ENCODE peak calls at places on chromosomes 16 and 17, in five cellular contexts. One of them, this sample, is unnamed.

GRCh38 chr16:85699628-85700027 is 10.9 kb upstream of the GINS2 start:
- DNase-seq in neural progenitor cell: no peak
- DNase-seq in hepatocyte: no peak
- DNase-seq in GM23338: no peak
- DNase-seq in HCT116: no peak
- DNase-seq in this sample: peak

GRCh38 chr17:15909481-15909991 is 35.4 kb upstream of the ADORA2B start:
- DNase-seq in HCT116: no peak
- DNase-seq in GM23338: peak
- DNase-seq in hepatocyte: no peak
- DNase-seq in neural progenitor cell: peak
- DNase-seq in this sample: peak

GRCh38 chr17:32100971-32101631 is 41.2 kb upstream of the RHOT1 start:
- DNase-seq in HCT116: no peak
- DNase-seq in GM23338: no peak
- DNase-seq in neural progenitor cell: no peak
- DNase-seq in hepatocyte: no peak
- DNase-seq in this sample: no peak

GRCh38 chr16:24253192-24253591 is 2.9 kb upstream of the CACNG3 start:
- DNase-seq in neural progenitor cell: peak
- DNase-seq in HCT116: peak
- DNase-seq in hepatocyte: peak
- DNase-seq in GM23338: peak
- DNase-seq in this sample: peak

GRCh38 chr16:84198401-84198800 is 7.4 kb downstream of the ADAD2 start:
- DNase-seq in HCT116: no peak
- DNase-seq in hepatocyte: no peak
- DNase-seq in GM23338: no peak
- DNase-seq in neural progenitor cell: no peak
- DNase-seq in this sample: peak

GRCh38 chr17:36195474-36196098 is 972 bp downstream of the CCL3L1 start:
- DNase-seq in neural progenitor cell: no peak
- DNase-seq in HCT116: no peak
- DNase-seq in hepatocyte: no peak
- DNase-seq in GM23338: peak
- DNase-seq in this sample: no peak

GRCh38 chr16:86960266-86960665 is 356.9 kb downstream of the C16orf95 start:
- DNase-seq in HCT116: no peak
- DNase-seq in GM23338: no peak
- DNase-seq in hepatocyte: no peak
- DNase-seq in neural progenitor cell: peak
- DNase-seq in this sample: peak

GRCh38 chr17:5254903-5255521 is 20.4 kb upstream of the SCIMP start:
- DNase-seq in neural progenitor cell: no peak
- DNase-seq in GM23338: no peak
- DNase-seq in hepatocyte: no peak
- DNase-seq in HCT116: no peak
- DNase-seq in this sample: no peak

GRCh38 chr17:43998552-43998951 is 5.9 kb upstream of the NAGS start:
- DNase-seq in hepatocyte: no peak
- DNase-seq in neural progenitor cell: no peak
- DNase-seq in GM23338: no peak
- DNase-seq in HCT116: no peak
- DNase-seq in this sample: peak

GRCh38 chr16:21663889-21664647 is at the start of gene OTOA:
- DNase-seq in GM23338: peak
- DNase-seq in HCT116: no peak
- DNase-seq in hepatocyte: peak
- DNase-seq in neural progenitor cell: peak
- DNase-seq in this sample: peak

GRCh38 chr17:60729854-60730253 is 52.2 kb downstream of the BCAS3 start:
- DNase-seq in GM23338: no peak
- DNase-seq in neural progenitor cell: no peak
- DNase-seq in HCT116: no peak
- DNase-seq in hepatocyte: peak
- DNase-seq in this sample: no peak

GRCh38 chr17:39486242-39486641 is 25.0 kb downstream of the CDK12 start:
- DNase-seq in neural progenitor cell: no peak
- DNase-seq in GM23338: no peak
- DNase-seq in HCT116: no peak
- DNase-seq in hepatocyte: peak
- DNase-seq in this sample: peak

GRCh38 chr17:28949185-28950016 is 1.9 kb downstream of the PHF12 start:
- DNase-seq in hepatocyte: peak
- DNase-seq in neural progenitor cell: peak
- DNase-seq in HCT116: no peak
- DNase-seq in GM23338: peak
- DNase-seq in this sample: peak

GRCh38 chr16:21279501-21279900 is 1.4 kb upstream of the CRYM start:
- DNase-seq in hepatocyte: no peak
- DNase-seq in neural progenitor cell: no peak
- DNase-seq in GM23338: no peak
- DNase-seq in HCT116: no peak
- DNase-seq in this sample: peak

DNA sequence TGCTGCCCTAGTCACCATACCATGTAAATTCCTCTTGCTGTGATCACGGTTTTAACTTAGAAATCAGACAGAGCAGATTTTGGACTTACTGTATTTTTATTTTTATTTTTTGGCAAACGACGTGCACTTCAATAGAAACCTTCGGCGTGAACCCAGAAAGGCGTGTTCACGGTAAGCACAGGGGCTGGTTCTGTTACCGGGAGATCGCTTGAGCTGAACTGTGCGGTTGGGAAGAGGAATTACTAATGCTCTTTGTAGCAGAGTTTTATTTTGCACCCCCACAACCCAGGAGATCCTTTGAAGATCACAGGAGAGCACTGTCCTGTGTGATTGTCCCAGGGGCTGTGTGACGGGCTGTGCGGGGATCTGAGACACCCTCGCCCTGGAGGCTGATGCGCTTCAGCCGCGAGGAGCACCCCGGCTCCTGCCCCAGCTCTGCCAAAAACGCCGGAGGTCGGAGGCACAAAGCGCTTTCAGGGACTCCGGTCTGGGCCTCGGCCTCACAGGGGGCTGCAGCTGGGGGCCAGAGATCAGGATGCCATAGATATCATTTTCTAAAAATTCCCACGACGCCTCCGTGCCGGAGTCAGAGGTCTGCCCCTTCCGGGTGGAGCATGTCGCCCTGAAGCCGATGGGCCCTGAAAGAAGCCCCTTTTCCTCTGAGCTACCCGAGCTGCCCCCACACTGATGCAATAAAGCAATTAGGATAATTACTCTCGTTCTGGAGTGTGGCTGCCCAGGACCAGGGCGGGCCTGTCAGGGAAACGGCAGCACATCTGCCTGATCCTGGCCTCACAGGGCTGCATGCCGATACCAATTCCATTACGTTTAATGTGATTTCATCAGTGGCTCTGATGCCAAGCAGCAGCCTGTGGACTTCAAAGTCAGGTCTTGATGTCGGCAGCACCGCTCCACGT is 71.8 kb downstream of the LMF1 start:
- DNase-seq in HCT116: no peak
- DNase-seq in GM23338: no peak
- DNase-seq in hepatocyte: no peak
- DNase-seq in neural progenitor cell: no peak
- DNase-seq in this sample: no peak
- TF ChIP-seq EZH2phosphoT487 in HCT116: no peak
- TF ChIP-seq EZH2phosphoT487 in GM23338: no peak
- TF ChIP-seq EZH2phosphoT487 in hepatocyte: no peak
- TF ChIP-seq EZH2phosphoT487 in neural progenitor cell: no peak
- TF ChIP-seq EZH2phosphoT487 in this sample: no peak

GRCh38 chr16:2422123-2422867 is 7.0 kb upstream of the CCNF start:
- DNase-seq in neural progenitor cell: no peak
- DNase-seq in HCT116: no peak
- DNase-seq in hepatocyte: no peak
- DNase-seq in GM23338: no peak
- DNase-seq in this sample: no peak
- TF ChIP-seq EZH2phosphoT487 in neural progenitor cell: no peak
- TF ChIP-seq EZH2phosphoT487 in HCT116: no peak
- TF ChIP-seq EZH2phosphoT487 in hepatocyte: no peak
- TF ChIP-seq EZH2phosphoT487 in GM23338: no peak
- TF ChIP-seq EZH2phosphoT487 in this sample: no peak

DNA sequence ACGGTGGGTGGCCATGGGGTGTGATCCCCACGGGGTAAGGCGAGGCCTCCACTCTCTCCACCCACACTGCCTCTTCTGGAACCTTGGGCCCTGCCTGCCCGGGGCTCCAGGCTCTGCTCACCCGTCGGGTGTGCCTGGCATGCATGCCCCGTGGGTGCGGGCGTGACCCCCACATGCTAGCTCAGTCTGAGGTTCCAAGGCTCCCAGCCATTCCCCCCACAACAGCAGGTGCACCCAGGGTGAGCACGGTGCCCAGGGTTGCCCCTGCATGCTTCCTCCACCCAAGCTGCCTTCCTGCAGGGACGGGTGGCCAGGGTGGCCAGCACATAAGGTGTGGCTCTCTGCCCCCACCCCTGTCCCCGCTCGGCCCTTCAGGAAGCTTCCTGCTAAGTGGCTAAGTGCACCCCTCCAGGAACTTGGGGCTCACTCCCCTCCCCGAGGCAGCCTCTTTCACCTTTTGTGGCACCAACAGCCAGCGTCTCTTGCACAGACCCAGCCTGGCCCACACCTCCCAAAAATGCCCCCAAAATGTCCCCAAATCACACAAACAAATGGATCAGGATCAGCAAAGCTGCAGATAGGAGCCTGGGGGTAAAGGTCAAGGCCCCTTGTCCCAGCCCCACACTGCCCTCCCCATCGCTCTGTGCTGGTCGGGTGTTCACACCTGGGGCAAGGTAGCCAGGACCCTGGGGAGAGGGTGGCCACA is 21.4 kb upstream of the PVALEF start:
- DNase-seq in neural progenitor cell: no peak
- DNase-seq in GM23338: no peak
- DNase-seq in hepatocyte: no peak
- DNase-seq in HCT116: no peak
- DNase-seq in this sample: no peak
- TF ChIP-seq EZH2phosphoT487 in neural progenitor cell: no peak
- TF ChIP-seq EZH2phosphoT487 in GM23338: no peak
- TF ChIP-seq EZH2phosphoT487 in hepatocyte: no peak
- TF ChIP-seq EZH2phosphoT487 in HCT116: no peak
- TF ChIP-seq EZH2phosphoT487 in this sample: no peak

GRCh38 chr17:71142333-71142732 is 973.0 kb downstream of the KCNJ2 start:
- DNase-seq in GM23338: no peak
- DNase-seq in neural progenitor cell: no peak
- DNase-seq in hepatocyte: no peak
- DNase-seq in HCT116: no peak
- DNase-seq in this sample: no peak
- TF ChIP-seq EZH2phosphoT487 in GM23338: no peak
- TF ChIP-seq EZH2phosphoT487 in neural progenitor cell: no peak
- TF ChIP-seq EZH2phosphoT487 in hepatocyte: no peak
- TF ChIP-seq EZH2phosphoT487 in HCT116: no peak
- TF ChIP-seq EZH2phosphoT487 in this sample: no peak

DNA sequence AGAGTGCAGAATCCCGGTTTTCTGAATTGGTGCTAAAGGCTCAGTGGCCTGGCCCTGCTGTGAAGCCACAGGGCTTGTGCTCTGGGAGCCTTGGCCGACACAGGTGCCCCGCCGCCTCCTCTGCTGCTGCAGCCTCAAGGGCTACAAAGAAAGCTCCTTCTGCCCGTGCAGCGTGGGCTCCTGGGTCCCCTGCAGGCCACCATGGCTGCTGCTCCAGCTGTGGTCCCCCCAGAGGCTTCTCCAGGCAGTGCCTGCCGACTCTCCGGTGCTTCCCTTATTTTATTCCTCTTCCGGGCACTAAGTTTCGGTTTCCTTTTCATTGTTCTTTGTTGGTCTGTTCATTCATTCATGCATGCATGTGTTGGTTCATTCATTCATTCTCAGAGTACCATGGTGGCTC is 53.1 kb downstream of the CMIP start:
- DNase-seq in neural progenitor cell: no peak
- DNase-seq in GM23338: peak
- DNase-seq in hepatocyte: no peak
- DNase-seq in HCT116: no peak
- DNase-seq in this sample: no peak
- TF ChIP-seq EZH2phosphoT487 in neural progenitor cell: no peak
- TF ChIP-seq EZH2phosphoT487 in GM23338: no peak
- TF ChIP-seq EZH2phosphoT487 in hepatocyte: no peak
- TF ChIP-seq EZH2phosphoT487 in HCT116: no peak
- TF ChIP-seq EZH2phosphoT487 in this sample: no peak

This sample was measured in GM23248.